ENCODE peak calls at places on chromosomes 16 and 17, in five cellular contexts. One of them, this sample, is unnamed.

GRCh38 chr16:66481081-66481942 is 54.2 kb downstream of the BEAN1 start:
- DNase-seq in AG09309: no peak
- DNase-seq in psoas muscle: no peak
- DNase-seq in NCI-H1105: no peak
- DNase-seq in fibroblast of mammary gland: no peak
- DNase-seq in this sample: no peak

GRCh38 chr17:75531724-75532090 is 6.2 kb downstream of the LLGL2 start:
- DNase-seq in NCI-H1105: no peak
- DNase-seq in psoas muscle: no peak
- DNase-seq in AG09309: no peak
- DNase-seq in fibroblast of mammary gland: no peak
- DNase-seq in this sample: no peak

GRCh38 chr17:78645421-78646295 is 68.5 kb upstream of the DNAH17 start:
- DNase-seq in AG09309: no peak
- DNase-seq in NCI-H1105: no peak
- DNase-seq in psoas muscle: peak; percentile 81
- DNase-seq in fibroblast of mammary gland: peak; percentile 75
- DNase-seq in this sample: no peak

GRCh38 chr16:24729967-24730815 is 740 bp downstream of the TNRC6A start:
- DNase-seq in fibroblast of mammary gland: peak; percentile 32
- DNase-seq in psoas muscle: no peak
- DNase-seq in NCI-H1105: no peak
- DNase-seq in AG09309: no peak
- DNase-seq in this sample: no peak

GRCh38 chr17:33024688-33025486 is 33.2 kb downstream of the SPACA3 start:
- DNase-seq in AG09309: no peak
- DNase-seq in fibroblast of mammary gland: no peak
- DNase-seq in NCI-H1105: no peak
- DNase-seq in psoas muscle: no peak
- DNase-seq in this sample: no peak

GRCh38 chr16:72013888-72014538 is 5.5 kb downstream of the DHODH start:
- DNase-seq in NCI-H1105: no peak
- DNase-seq in psoas muscle: peak; percentile 68
- DNase-seq in fibroblast of mammary gland: peak; percentile 9
- DNase-seq in AG09309: no peak
- DNase-seq in this sample: no peak

GRCh38 chr17:60134396-60135159 is 15.2 kb upstream of the CA4 start:
- DNase-seq in NCI-H1105: peak; percentile 7
- DNase-seq in psoas muscle: no peak
- DNase-seq in AG09309: no peak
- DNase-seq in fibroblast of mammary gland: peak; percentile 56
- DNase-seq in this sample: peak; percentile 14

GRCh38 chr17:79804856-79805696 is 8.2 kb upstream of the CBX8 start:
- DNase-seq in AG09309: no peak
- DNase-seq in fibroblast of mammary gland: no peak
- DNase-seq in psoas muscle: no peak
- DNase-seq in NCI-H1105: no peak
- DNase-seq in this sample: no peak

GRCh38 chr16:87930456-87930855 is 5.9 kb downstream of the CA5A start:
- DNase-seq in NCI-H1105: no peak
- DNase-seq in psoas muscle: no peak
- DNase-seq in AG09309: no peak
- DNase-seq in fibroblast of mammary gland: no peak
- DNase-seq in this sample: no peak

GRCh38 chr16:85767569-85767968 is 16.7 kb upstream of the C16orf74 start:
- DNase-seq in fibroblast of mammary gland: peak; percentile 78
- DNase-seq in NCI-H1105: no peak
- DNase-seq in AG09309: peak; percentile 55
- DNase-seq in psoas muscle: no peak
- DNase-seq in this sample: peak; percentile 83